ENCODE peak calls at places on chromosomes 2 and 18, in nine cellular contexts. S is stomach, X is osteoblast, R is PC-9, K is mesenchymal stem cell, G is neuronal stem cell, Z is trophoblast cell, Q is K562, A is left lung. I is an unnamed sample. For H3K9me3 and H3K27me3, the result is how much of the 10 kb centered on the place peaks cover.

GRCh38 chr2:188746727-188747126 is 227.4 kb upstream of the COL3A1 start:
- DNase-seq in S (no peak), G (no peak), R (no peak), Q (no peak), K (peak), X (no peak), A (no peak), Z (no peak), I (no peak)

GRCh38 chr18:59272971-59273935 is at the start of gene RAX:
- DNase-seq in G (peak), A (no peak), K (peak), R (no peak), S (no peak), Q (peak), X (peak), Z (no peak), I (peak)

GRCh38 chr2:98839292-98839691 is 96.7 kb downstream of the CRACDL start:
- DNase-seq in G (no peak), R (peak), Q (no peak), S (no peak), A (no peak), K (no peak), X (no peak), Z (peak), I (no peak)

GRCh38 chr2:58852243-58852642 is 611.1 kb upstream of the FANCL start:
- DNase-seq in G (no peak), R (no peak), Q (no peak), S (no peak), X (no peak), Z (no peak), A (no peak), K (no peak), I (no peak)

GRCh38 chr18:79809482-79810192 is 11.9 kb downstream of the KCNG2 start:
- DNase-seq in K (no peak), X (no peak), Z (no peak), Q (no peak), G (no peak), A (no peak), S (no peak), R (no peak), I (no peak)

GRCh38 chr2:199973703-199974102 is 18.3 kb downstream of the MAIP1 start:
- DNase-seq in X (no peak), K (peak), Q (peak), R (no peak), G (no peak), A (no peak), Z (no peak), S (no peak), I (no peak)

GRCh38 chr2:171317492-171318125 is 116.2 kb downstream of the METTL8 start:
- DNase-seq in A (no peak), K (peak), R (no peak), S (no peak), Q (no peak), X (no peak), Z (no peak), G (no peak), I (no peak)

GRCh38 chr2:227889336-227889735 is 17.9 kb downstream of the DAW1 start:
- DNase-seq in Z (no peak), G (no peak), A (no peak), Q (no peak), K (no peak), R (no peak), S (no peak), X (no peak), I (no peak)

GRCh38 chr2:133641942-133642341 is 73.7 kb upstream of the NCKAP5 start:
- DNase-seq in Z (no peak), K (no peak), A (no peak), R (no peak), Q (no peak), S (no peak), X (no peak), G (no peak), I (no peak)

GRCh38 chr18:12990662-12990976 is 543 bp upstream of the CEP192 start:
- DNase-seq in K (no peak), Q (no peak), Z (peak), R (peak), X (no peak), S (no peak), G (no peak), A (no peak), I (no peak)

GRCh38 chr18:55300469-55301195 is 287.4 kb downstream of the TCF4 start:
- DNase-seq in A (no peak), X (peak), S (no peak), Q (peak), Z (no peak), G (peak), K (no peak), R (no peak), I (peak)

GRCh38 chr2:27461118-27461517 is 18.9 kb downstream of the KRTCAP3 start:
- DNase-seq in Z (no peak), R (no peak), A (no peak), X (no peak), G (no peak), Q (peak), K (no peak), S (peak), I (no peak)

GRCh38 chr2:170930132-170931109 is 1.4 kb downstream of the GORASP2 start:
- DNase-seq in K (peak), Q (peak), X (peak), Z (no peak), A (peak), G (no peak), R (peak), S (no peak), I (peak)

GRCh38 chr2:109188485-109188868 is 59.5 kb downstream of the SH3RF3 start:
- DNase-seq in A (no peak), Q (no peak), S (no peak), X (no peak), G (no peak), R (no peak), K (no peak), Z (no peak), I (no peak)

GRCh38 chr18:70288851-70289328 is at the start of gene SOCS6:
- DNase-seq in X (peak), A (peak), K (peak), Q (no peak), R (peak), G (peak), S (peak), Z (peak), I (peak)

GRCh38 chr2:47221956-47222355 is 66.8 kb upstream of the STPG4 start:
- DNase-seq in Q (no peak), S (no peak), X (no peak), G (no peak), R (no peak), A (no peak), Z (no peak), K (no peak), I (peak)

GRCh38 chr2:23486676-23487075 is 101.7 kb downstream of the KLHL29 start:
- DNase-seq in K (peak), A (peak), S (no peak), X (no peak), Z (peak), R (no peak), Q (no peak), G (no peak), I (peak)

GRCh38 chr2:64023485-64024258 is 4.4 kb upstream of the VPS54 start:
- DNase-seq in K (no peak), Z (no peak), G (no peak), A (no peak), Q (no peak), S (no peak), X (peak), R (no peak), I (no peak)

GRCh38 chr18:7877609-7878008 is 310.5 kb downstream of the PTPRM start:
- DNase-seq in Z (no peak), K (no peak), G (no peak), S (no peak), R (peak), A (no peak), X (no peak), Q (no peak), I (no peak)

GRCh38 chr2:217688494-217688893 is 314.3 kb downstream of the TNS1 start:
- DNase-seq in K (no peak), G (no peak), R (no peak), A (no peak), Z (no peak), X (no peak), S (no peak), Q (no peak), I (no peak)

GRCh38 chr18:10245517-10246175 is 208.8 kb upstream of the APCDD1 start:
- DNase-seq in R (no peak), S (no peak), Q (no peak), A (no peak), K (no peak), X (no peak), G (no peak), Z (no peak), I (no peak)

GRCh38 chr18:62187543-62188378 is 706 bp downstream of the RELCH start:
- DNase-seq in A (no peak), X (peak), S (peak), Z (no peak), K (peak), Q (peak), R (peak), G (peak), I (peak)

GRCh38 chr18:64332851-64333250 is 184.0 kb upstream of the LINC00305 start:
- DNase-seq in R (no peak), G (no peak), X (no peak), Z (no peak), S (no peak), Q (no peak), K (no peak), A (no peak), I (no peak)

GRCh38 chr18:13272411-13272810 is 53.9 kb downstream of the LDLRAD4 start:
- DNase-seq in K (no peak), A (no peak), S (no peak), Z (no peak), Q (no peak), R (no peak), X (no peak), G (no peak), I (no peak)

GRCh38 chr2:178478102-178478441 is 328 bp downstream of the FKBP7 start:
- DNase-seq in R (no peak), Q (peak), K (peak), X (peak), G (no peak), A (no peak), S (no peak), Z (peak), I (no peak)

GRCh38 chr2:180001726-180002125 is 5.4 kb downstream of the CWC22 start:
- DNase-seq in Q (no peak), R (no peak), A (no peak), Z (no peak), S (no peak), K (no peak), G (no peak), X (no peak), I (no peak)

GRCh38 chr2:229775614-229776313 is 61.4 kb upstream of the DNER start:
- DNase-seq in X (no peak), K (peak), A (no peak), Q (no peak), Z (no peak), R (no peak), S (no peak), G (no peak), I (no peak)

GRCh38 chr2:80706951-80707350 is 402.4 kb upstream of the LRRTM1 start:
- DNase-seq in X (no peak), R (no peak), S (no peak), K (peak), Q (no peak), Z (no peak), A (no peak), G (no peak), I (peak)

GRCh38 chr18:2854871-2855270 is 8.1 kb downstream of the EMILIN2 start:
- DNase-seq in Q (no peak), S (no peak), X (no peak), R (no peak), G (no peak), K (no peak), Z (no peak), A (no peak), I (no peak)

GRCh38 chr2:98013407-98014042 is 17.8 kb upstream of the TMEM131 start:
- DNase-seq in X (peak), K (peak), R (no peak), Z (no peak), G (no peak), A (no peak), Q (no peak), S (no peak), I (no peak)

DNA sequence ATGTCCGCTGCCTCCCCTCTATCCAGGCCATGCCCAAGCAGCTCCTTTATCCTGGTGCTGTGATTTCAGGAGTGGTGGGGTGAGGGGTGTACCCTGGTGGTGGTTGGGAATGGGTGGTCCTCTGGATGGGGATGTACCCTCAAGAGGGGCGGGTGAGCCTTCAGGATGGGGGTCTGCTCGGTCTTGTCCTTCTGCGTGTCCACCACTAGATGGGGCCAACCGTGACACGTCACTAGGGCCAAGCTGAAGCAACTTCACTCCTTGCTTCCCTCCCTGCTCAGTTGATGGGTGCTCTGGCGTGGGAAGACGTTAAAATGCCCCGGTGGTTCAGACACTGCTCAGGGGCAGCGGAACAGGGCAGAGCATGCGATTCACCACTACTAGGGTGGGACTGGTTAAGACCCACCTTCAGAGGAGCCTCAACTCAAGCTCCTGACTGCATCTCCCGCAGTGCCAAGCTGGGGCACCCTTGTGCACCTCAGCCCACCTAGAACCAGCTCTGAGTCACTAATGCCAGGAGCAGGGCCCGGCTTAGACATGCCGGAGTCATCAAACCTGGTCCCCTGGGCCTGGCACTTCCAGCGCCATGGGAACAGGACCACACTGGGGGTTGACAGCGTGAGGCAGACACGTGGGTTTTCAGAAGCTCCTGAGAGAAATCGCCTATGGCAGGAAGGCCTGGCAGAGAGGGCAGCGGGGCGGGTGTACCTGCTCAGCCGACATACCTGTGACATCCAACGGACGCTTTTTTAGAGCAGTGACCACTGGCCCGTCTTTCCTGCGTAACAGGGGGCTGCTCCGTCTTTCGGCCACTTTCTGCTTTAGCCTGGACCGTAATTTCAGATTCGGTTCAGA is 256.7 kb downstream of the HDAC4 start:
- DNase-seq in R (no peak), K (peak), A (no peak), X (peak), Q (peak), G (peak), S (no peak), Z (no peak), I (peak)
- H3K4me3 ChIP-seq in R (no peak), K (no peak), A (no peak), X (no peak), Q (no peak), G (no peak), S (no peak), Z (no peak), I (no peak)

GRCh38 chr2:145960479-145961163 is 1440.7 kb upstream of the ZEB2 start:
- DNase-seq in G (no peak), Q (no peak), X (no peak), S (no peak), R (no peak), K (no peak), A (no peak), Z (no peak), I (no peak)

GRCh38 chr2:145961846-145962245 is 1441.9 kb upstream of the ZEB2 start:
- DNase-seq in X (peak), R (no peak), Q (no peak), K (no peak), Z (no peak), G (no peak), S (no peak), A (no peak), I (no peak)

GRCh38 chr2:145957929-145958328 is 1438.0 kb upstream of the ZEB2 start:
- DNase-seq in G (no peak), Z (no peak), K (peak), A (no peak), X (no peak), R (peak), S (no peak), Q (no peak), I (no peak)

GRCh38 chr2:145958611-145959010 is 1438.7 kb upstream of the ZEB2 start:
- DNase-seq in Q (no peak), G (no peak), S (no peak), R (no peak), A (no peak), X (no peak), Z (no peak), K (peak), I (no peak)
- H3K9me3 ChIP-seq in Q (under half), G (under half), S (under half), R (under half), A (under half), X (under half), Z (under half), K (under half), I (under half)

GRCh38 chr18:25739356-25739755 is 351.1 kb downstream of the SS18 start:
- DNase-seq in Q (no peak), R (no peak), A (no peak), K (no peak), Z (no peak), G (no peak), X (no peak), S (no peak), I (no peak)

GRCh38 chr18:25734336-25734735 is 356.1 kb downstream of the SS18 start:
- DNase-seq in G (no peak), R (no peak), S (no peak), Q (no peak), A (no peak), K (no peak), Z (no peak), X (no peak), I (no peak)

GRCh38 chr18:25735447-25735846 is 355.0 kb downstream of the SS18 start:
- DNase-seq in A (no peak), G (no peak), Q (no peak), K (no peak), Z (peak), X (no peak), R (no peak), S (no peak), I (no peak)

GRCh38 chr18:25736516-25736915 is 353.9 kb downstream of the SS18 start:
- DNase-seq in Z (peak), S (no peak), K (no peak), X (peak), A (no peak), G (no peak), Q (no peak), R (no peak), I (no peak)

GRCh38 chr18:25737710-25738251 is 352.6 kb downstream of the SS18 start:
- DNase-seq in K (peak), A (no peak), Q (no peak), X (peak), S (no peak), Z (peak), R (no peak), G (no peak), I (peak)
- H3K27me3 ChIP-seq in K (under half), A (under half), Q (under half), X (under half), S (under half), Z (under half), R (under half), G (under half), I (under half)

DNA sequence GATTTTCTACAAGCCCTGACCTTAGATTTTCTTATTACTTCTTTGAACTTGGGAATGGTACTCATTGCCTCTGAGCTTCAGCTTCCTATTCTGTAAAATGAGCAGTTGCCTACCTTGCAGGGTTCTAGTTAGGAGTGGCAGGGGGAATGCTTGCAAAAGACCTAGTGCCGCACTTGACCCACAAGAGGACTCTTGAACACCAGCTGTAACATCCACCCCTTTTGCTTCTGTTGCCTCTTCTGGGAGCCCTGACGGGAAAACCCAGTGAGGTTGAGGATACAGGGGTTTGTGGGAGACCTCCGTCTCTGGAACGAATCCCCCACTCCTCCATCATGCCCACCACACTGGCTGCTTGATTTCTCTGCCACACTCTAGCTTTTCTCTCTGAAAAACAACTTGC is 27.1 kb upstream of the LBH start:
- DNase-seq in K (no peak), G (no peak), A (peak), R (no peak), S (peak), Z (no peak), X (no peak), Q (no peak), I (no peak)
- H3K4me3 ChIP-seq in K (no peak), G (no peak), A (no peak), R (no peak), S (no peak), Z (no peak), X (no peak), Q (no peak), I (no peak)

DNA sequence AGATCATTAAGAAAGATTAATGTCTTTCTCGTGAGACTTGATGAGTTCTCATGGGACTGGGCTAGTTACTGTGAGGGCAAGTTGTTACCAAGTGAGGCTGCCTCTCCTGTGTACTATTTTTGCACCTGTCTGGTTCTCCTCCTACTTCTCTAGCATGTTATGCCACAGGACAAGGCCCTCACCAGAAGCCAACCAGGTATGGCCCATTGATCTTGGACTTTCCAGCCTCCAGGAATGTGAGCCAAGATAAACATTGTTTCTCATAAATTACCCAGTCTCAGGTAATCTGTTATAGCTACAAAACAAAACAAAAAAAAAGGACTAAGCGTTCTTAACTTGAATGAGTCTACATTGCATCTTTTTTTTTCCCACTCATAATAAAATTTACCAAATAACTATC is 184.1 kb downstream of the CDH7 start:
- DNase-seq in K (no peak), R (no peak), A (no peak), X (no peak), G (no peak), Q (no peak), S (no peak), Z (no peak), I (no peak)
- H3K9me3 ChIP-seq in K (under half), R (under half), A (under half), X (under half), G (under half), Q (under half), S (under half), Z (under half), I (under half)

I was measured in MG63.